ENCODE peak calls at places on chromosomes 1 and 21, in ten cellular contexts. One of them, this sample, is unnamed.

GRCh38 chr21:44762221-44763049 is 39.2 kb downstream of the UBE2G2 start:
- DNase-seq in H54: no peak
- DNase-seq in activated T-helper 1 cell treated with anti-CD3 and anti-CD28 coated beads, Interleukin-2, amount 50 U/mL, for 16 hours: no peak
- DNase-seq in left ventricle myocardium inferior: no peak
- DNase-seq in NCI-H1694: no peak
- DNase-seq in foreskin fibroblast: no peak
- DNase-seq in amygdala: no peak
- DNase-seq in hippocampal formation: no peak
- DNase-seq in A549: no peak
- DNase-seq in lower lobe of right lung: no peak
- DNase-seq in this sample: no peak

GRCh38 chr1:53954128-53954527 is 8.0 kb downstream of the LRRC42 start:
- DNase-seq in H54: no peak
- DNase-seq in activated T-helper 1 cell treated with anti-CD3 and anti-CD28 coated beads, Interleukin-2, amount 50 U/mL, for 16 hours: no peak
- DNase-seq in left ventricle myocardium inferior: no peak
- DNase-seq in NCI-H1694: no peak
- DNase-seq in foreskin fibroblast: no peak
- DNase-seq in amygdala: no peak
- DNase-seq in hippocampal formation: no peak
- DNase-seq in A549: no peak
- DNase-seq in lower lobe of right lung: no peak
- DNase-seq in this sample: no peak

GRCh38 chr1:2639607-2640521 is 7.0 kb upstream of the MMEL1 start:
- DNase-seq in H54: no peak
- DNase-seq in activated T-helper 1 cell treated with anti-CD3 and anti-CD28 coated beads, Interleukin-2, amount 50 U/mL, for 16 hours: no peak
- DNase-seq in left ventricle myocardium inferior: no peak
- DNase-seq in NCI-H1694: no peak
- DNase-seq in foreskin fibroblast: no peak
- DNase-seq in amygdala: no peak
- DNase-seq in hippocampal formation: no peak
- DNase-seq in A549: no peak
- DNase-seq in lower lobe of right lung: no peak
- DNase-seq in this sample: no peak

GRCh38 chr1:157084720-157085119 is 14.9 kb downstream of the ETV3L start:
- DNase-seq in H54: no peak
- DNase-seq in activated T-helper 1 cell treated with anti-CD3 and anti-CD28 coated beads, Interleukin-2, amount 50 U/mL, for 16 hours: no peak
- DNase-seq in left ventricle myocardium inferior: no peak
- DNase-seq in NCI-H1694: no peak
- DNase-seq in foreskin fibroblast: no peak
- DNase-seq in amygdala: no peak
- DNase-seq in hippocampal formation: no peak
- DNase-seq in A549: no peak
- DNase-seq in lower lobe of right lung: no peak
- DNase-seq in this sample: no peak

GRCh38 chr1:6447016-6447817 is 18.8 kb downstream of the TNFRSF25 start:
- DNase-seq in H54: no peak
- DNase-seq in activated T-helper 1 cell treated with anti-CD3 and anti-CD28 coated beads, Interleukin-2, amount 50 U/mL, for 16 hours: no peak
- DNase-seq in left ventricle myocardium inferior: no peak
- DNase-seq in NCI-H1694: no peak
- DNase-seq in foreskin fibroblast: no peak
- DNase-seq in amygdala: no peak
- DNase-seq in hippocampal formation: no peak
- DNase-seq in A549: no peak
- DNase-seq in lower lobe of right lung: no peak
- DNase-seq in this sample: peak

GRCh38 chr1:221715321-221716169 is 26.3 kb downstream of the DUSP10 start:
- DNase-seq in H54: no peak
- DNase-seq in activated T-helper 1 cell treated with anti-CD3 and anti-CD28 coated beads, Interleukin-2, amount 50 U/mL, for 16 hours: no peak
- DNase-seq in left ventricle myocardium inferior: no peak
- DNase-seq in NCI-H1694: peak
- DNase-seq in foreskin fibroblast: no peak
- DNase-seq in amygdala: no peak
- DNase-seq in hippocampal formation: no peak
- DNase-seq in A549: no peak
- DNase-seq in lower lobe of right lung: no peak
- DNase-seq in this sample: no peak

GRCh38 chr1:119324198-119324597 is 44.4 kb upstream of the HAO2 start:
- DNase-seq in H54: no peak
- DNase-seq in activated T-helper 1 cell treated with anti-CD3 and anti-CD28 coated beads, Interleukin-2, amount 50 U/mL, for 16 hours: no peak
- DNase-seq in left ventricle myocardium inferior: no peak
- DNase-seq in NCI-H1694: no peak
- DNase-seq in foreskin fibroblast: no peak
- DNase-seq in amygdala: no peak
- DNase-seq in hippocampal formation: no peak
- DNase-seq in A549: no peak
- DNase-seq in lower lobe of right lung: no peak
- DNase-seq in this sample: no peak

GRCh38 chr1:215660259-215660658 is 93.2 kb downstream of the KCTD3 start:
- DNase-seq in H54: no peak
- DNase-seq in activated T-helper 1 cell treated with anti-CD3 and anti-CD28 coated beads, Interleukin-2, amount 50 U/mL, for 16 hours: no peak
- DNase-seq in left ventricle myocardium inferior: no peak
- DNase-seq in NCI-H1694: no peak
- DNase-seq in foreskin fibroblast: no peak
- DNase-seq in amygdala: no peak
- DNase-seq in hippocampal formation: no peak
- DNase-seq in A549: no peak
- DNase-seq in lower lobe of right lung: no peak
- DNase-seq in this sample: no peak

GRCh38 chr1:1093610-1093943 is 19.5 kb upstream of the RNF223 start:
- DNase-seq in H54: no peak
- DNase-seq in activated T-helper 1 cell treated with anti-CD3 and anti-CD28 coated beads, Interleukin-2, amount 50 U/mL, for 16 hours: no peak
- DNase-seq in left ventricle myocardium inferior: no peak
- DNase-seq in NCI-H1694: no peak
- DNase-seq in foreskin fibroblast: no peak
- DNase-seq in amygdala: no peak
- DNase-seq in hippocampal formation: no peak
- DNase-seq in A549: no peak
- DNase-seq in lower lobe of right lung: peak
- DNase-seq in this sample: no peak

GRCh38 chr1:41361495-41362356 is 492 bp downstream of the FOXO6 start:
- DNase-seq in H54: no peak
- DNase-seq in activated T-helper 1 cell treated with anti-CD3 and anti-CD28 coated beads, Interleukin-2, amount 50 U/mL, for 16 hours: no peak
- DNase-seq in left ventricle myocardium inferior: no peak
- DNase-seq in NCI-H1694: no peak
- DNase-seq in foreskin fibroblast: no peak
- DNase-seq in amygdala: no peak
- DNase-seq in hippocampal formation: no peak
- DNase-seq in A549: no peak
- DNase-seq in lower lobe of right lung: no peak
- DNase-seq in this sample: no peak

GRCh38 chr21:38798481-38798882 is 7.2 kb upstream of the ETS2 start:
- DNase-seq in H54: peak
- DNase-seq in activated T-helper 1 cell treated with anti-CD3 and anti-CD28 coated beads, Interleukin-2, amount 50 U/mL, for 16 hours: no peak
- DNase-seq in left ventricle myocardium inferior: no peak
- DNase-seq in NCI-H1694: no peak
- DNase-seq in foreskin fibroblast: no peak
- DNase-seq in amygdala: no peak
- DNase-seq in hippocampal formation: no peak
- DNase-seq in A549: peak
- DNase-seq in lower lobe of right lung: no peak
- DNase-seq in this sample: peak

GRCh38 chr1:157784801-157785200 is 7.9 kb upstream of the FCRL2 start:
- DNase-seq in H54: no peak
- DNase-seq in activated T-helper 1 cell treated with anti-CD3 and anti-CD28 coated beads, Interleukin-2, amount 50 U/mL, for 16 hours: no peak
- DNase-seq in left ventricle myocardium inferior: no peak
- DNase-seq in NCI-H1694: no peak
- DNase-seq in foreskin fibroblast: no peak
- DNase-seq in amygdala: no peak
- DNase-seq in hippocampal formation: no peak
- DNase-seq in A549: no peak
- DNase-seq in lower lobe of right lung: no peak
- DNase-seq in this sample: no peak

GRCh38 chr1:51583532-51583931 is 33.4 kb upstream of the OSBPL9 start:
- DNase-seq in H54: peak
- DNase-seq in activated T-helper 1 cell treated with anti-CD3 and anti-CD28 coated beads, Interleukin-2, amount 50 U/mL, for 16 hours: no peak
- DNase-seq in left ventricle myocardium inferior: peak
- DNase-seq in NCI-H1694: no peak
- DNase-seq in foreskin fibroblast: peak
- DNase-seq in amygdala: peak
- DNase-seq in hippocampal formation: peak
- DNase-seq in A549: no peak
- DNase-seq in lower lobe of right lung: peak
- DNase-seq in this sample: no peak

GRCh38 chr1:15110867-15111230 is 42.7 kb upstream of the TMEM51 start:
- DNase-seq in H54: no peak
- DNase-seq in activated T-helper 1 cell treated with anti-CD3 and anti-CD28 coated beads, Interleukin-2, amount 50 U/mL, for 16 hours: no peak
- DNase-seq in left ventricle myocardium inferior: no peak
- DNase-seq in NCI-H1694: no peak
- DNase-seq in foreskin fibroblast: no peak
- DNase-seq in amygdala: no peak
- DNase-seq in hippocampal formation: no peak
- DNase-seq in A549: no peak
- DNase-seq in lower lobe of right lung: no peak
- DNase-seq in this sample: no peak

GRCh38 chr1:39655578-39656268 is 16.2 kb downstream of the NT5C1A start:
- DNase-seq in H54: no peak
- DNase-seq in activated T-helper 1 cell treated with anti-CD3 and anti-CD28 coated beads, Interleukin-2, amount 50 U/mL, for 16 hours: no peak
- DNase-seq in left ventricle myocardium inferior: no peak
- DNase-seq in NCI-H1694: no peak
- DNase-seq in foreskin fibroblast: no peak
- DNase-seq in amygdala: no peak
- DNase-seq in hippocampal formation: no peak
- DNase-seq in A549: no peak
- DNase-seq in lower lobe of right lung: no peak
- DNase-seq in this sample: no peak

GRCh38 chr1:151165281-151165737 is 393 bp downstream of the LYSMD1 start:
- DNase-seq in H54: peak
- DNase-seq in activated T-helper 1 cell treated with anti-CD3 and anti-CD28 coated beads, Interleukin-2, amount 50 U/mL, for 16 hours: no peak
- DNase-seq in left ventricle myocardium inferior: peak
- DNase-seq in NCI-H1694: peak
- DNase-seq in foreskin fibroblast: peak
- DNase-seq in amygdala: no peak
- DNase-seq in hippocampal formation: peak
- DNase-seq in A549: peak
- DNase-seq in lower lobe of right lung: no peak
- DNase-seq in this sample: peak

GRCh38 chr21:8989883-8990325 is 1531.5 kb upstream of the TPTE start:
- DNase-seq in H54: no peak
- DNase-seq in activated T-helper 1 cell treated with anti-CD3 and anti-CD28 coated beads, Interleukin-2, amount 50 U/mL, for 16 hours: no peak
- DNase-seq in left ventricle myocardium inferior: no peak
- DNase-seq in NCI-H1694: peak
- DNase-seq in foreskin fibroblast: no peak
- DNase-seq in amygdala: no peak
- DNase-seq in hippocampal formation: no peak
- DNase-seq in A549: no peak
- DNase-seq in lower lobe of right lung: no peak
- DNase-seq in this sample: no peak

GRCh38 chr1:246785536-246786111 is 61.4 kb downstream of the SCCPDH start:
- DNase-seq in H54: peak
- DNase-seq in activated T-helper 1 cell treated with anti-CD3 and anti-CD28 coated beads, Interleukin-2, amount 50 U/mL, for 16 hours: no peak
- DNase-seq in left ventricle myocardium inferior: no peak
- DNase-seq in NCI-H1694: no peak
- DNase-seq in foreskin fibroblast: no peak
- DNase-seq in amygdala: no peak
- DNase-seq in hippocampal formation: no peak
- DNase-seq in A549: no peak
- DNase-seq in lower lobe of right lung: no peak
- DNase-seq in this sample: no peak

GRCh38 chr1:154935749-154936415 is 637 bp downstream of the PMVK start:
- DNase-seq in H54: no peak
- DNase-seq in activated T-helper 1 cell treated with anti-CD3 and anti-CD28 coated beads, Interleukin-2, amount 50 U/mL, for 16 hours: no peak
- DNase-seq in left ventricle myocardium inferior: no peak
- DNase-seq in NCI-H1694: no peak
- DNase-seq in foreskin fibroblast: no peak
- DNase-seq in amygdala: no peak
- DNase-seq in hippocampal formation: no peak
- DNase-seq in A549: no peak
- DNase-seq in lower lobe of right lung: no peak
- DNase-seq in this sample: no peak

GRCh38 chr1:9399510-9400424 is 107.1 kb downstream of the SPSB1 start:
- DNase-seq in H54: no peak
- DNase-seq in activated T-helper 1 cell treated with anti-CD3 and anti-CD28 coated beads, Interleukin-2, amount 50 U/mL, for 16 hours: no peak
- DNase-seq in left ventricle myocardium inferior: peak
- DNase-seq in NCI-H1694: peak
- DNase-seq in foreskin fibroblast: peak
- DNase-seq in amygdala: no peak
- DNase-seq in hippocampal formation: peak
- DNase-seq in A549: no peak
- DNase-seq in lower lobe of right lung: no peak
- DNase-seq in this sample: no peak

GRCh38 chr1:114113801-114114750 is 39.6 kb downstream of the SYT6 start:
- DNase-seq in H54: peak
- DNase-seq in activated T-helper 1 cell treated with anti-CD3 and anti-CD28 coated beads, Interleukin-2, amount 50 U/mL, for 16 hours: no peak
- DNase-seq in left ventricle myocardium inferior: no peak
- DNase-seq in NCI-H1694: no peak
- DNase-seq in foreskin fibroblast: no peak
- DNase-seq in amygdala: no peak
- DNase-seq in hippocampal formation: no peak
- DNase-seq in A549: peak
- DNase-seq in lower lobe of right lung: peak
- DNase-seq in this sample: no peak

GRCh38 chr1:55129194-55129728 is 85.9 kb downstream of the USP24 start:
- DNase-seq in H54: no peak
- DNase-seq in activated T-helper 1 cell treated with anti-CD3 and anti-CD28 coated beads, Interleukin-2, amount 50 U/mL, for 16 hours: no peak
- DNase-seq in left ventricle myocardium inferior: no peak
- DNase-seq in NCI-H1694: no peak
- DNase-seq in foreskin fibroblast: peak
- DNase-seq in amygdala: no peak
- DNase-seq in hippocampal formation: no peak
- DNase-seq in A549: no peak
- DNase-seq in lower lobe of right lung: no peak
- DNase-seq in this sample: no peak

GRCh38 chr1:116738673-116739370 is 15.4 kb upstream of the CD2 start:
- DNase-seq in H54: no peak
- DNase-seq in activated T-helper 1 cell treated with anti-CD3 and anti-CD28 coated beads, Interleukin-2, amount 50 U/mL, for 16 hours: no peak
- DNase-seq in left ventricle myocardium inferior: no peak
- DNase-seq in NCI-H1694: no peak
- DNase-seq in foreskin fibroblast: no peak
- DNase-seq in amygdala: no peak
- DNase-seq in hippocampal formation: no peak
- DNase-seq in A549: no peak
- DNase-seq in lower lobe of right lung: no peak
- DNase-seq in this sample: no peak

GRCh38 chr1:203454986-203455471 is 20.6 kb upstream of the PRELP start:
- DNase-seq in H54: no peak
- DNase-seq in activated T-helper 1 cell treated with anti-CD3 and anti-CD28 coated beads, Interleukin-2, amount 50 U/mL, for 16 hours: no peak
- DNase-seq in left ventricle myocardium inferior: no peak
- DNase-seq in NCI-H1694: no peak
- DNase-seq in foreskin fibroblast: no peak
- DNase-seq in amygdala: no peak
- DNase-seq in hippocampal formation: no peak
- DNase-seq in A549: no peak
- DNase-seq in lower lobe of right lung: no peak
- DNase-seq in this sample: no peak

GRCh38 chr1:147815503-147815902 is 55.1 kb upstream of the GJA5 start:
- DNase-seq in H54: no peak
- DNase-seq in activated T-helper 1 cell treated with anti-CD3 and anti-CD28 coated beads, Interleukin-2, amount 50 U/mL, for 16 hours: no peak
- DNase-seq in left ventricle myocardium inferior: no peak
- DNase-seq in NCI-H1694: no peak
- DNase-seq in foreskin fibroblast: no peak
- DNase-seq in amygdala: no peak
- DNase-seq in hippocampal formation: no peak
- DNase-seq in A549: no peak
- DNase-seq in lower lobe of right lung: no peak
- DNase-seq in this sample: no peak

GRCh38 chr1:43978551-43979260 is at the start of gene B4GALT2:
- DNase-seq in H54: peak
- DNase-seq in activated T-helper 1 cell treated with anti-CD3 and anti-CD28 coated beads, Interleukin-2, amount 50 U/mL, for 16 hours: no peak
- DNase-seq in left ventricle myocardium inferior: peak
- DNase-seq in NCI-H1694: no peak
- DNase-seq in foreskin fibroblast: peak
- DNase-seq in amygdala: no peak
- DNase-seq in hippocampal formation: no peak
- DNase-seq in A549: no peak
- DNase-seq in lower lobe of right lung: no peak
- DNase-seq in this sample: peak

GRCh38 chr1:228860911-228861829 is 125.9 kb downstream of the RHOU start:
- DNase-seq in H54: peak
- DNase-seq in activated T-helper 1 cell treated with anti-CD3 and anti-CD28 coated beads, Interleukin-2, amount 50 U/mL, for 16 hours: no peak
- DNase-seq in left ventricle myocardium inferior: no peak
- DNase-seq in NCI-H1694: no peak
- DNase-seq in foreskin fibroblast: peak
- DNase-seq in amygdala: no peak
- DNase-seq in hippocampal formation: no peak
- DNase-seq in A549: peak
- DNase-seq in lower lobe of right lung: no peak
- DNase-seq in this sample: no peak

GRCh38 chr1:178625695-178626094 is 99.3 kb upstream of the RALGPS2 start:
- DNase-seq in H54: no peak
- DNase-seq in activated T-helper 1 cell treated with anti-CD3 and anti-CD28 coated beads, Interleukin-2, amount 50 U/mL, for 16 hours: no peak
- DNase-seq in left ventricle myocardium inferior: no peak
- DNase-seq in NCI-H1694: no peak
- DNase-seq in foreskin fibroblast: no peak
- DNase-seq in amygdala: no peak
- DNase-seq in hippocampal formation: no peak
- DNase-seq in A549: no peak
- DNase-seq in lower lobe of right lung: no peak
- DNase-seq in this sample: peak